ENCODE peak calls at places on chromosomes 5 and 9, in ten cellular contexts. One of them, this sample, is unnamed.

GRCh38 chr5:143217804-143218160 is 185.7 kb downstream of the NR3C1 start:
- DNase-seq in choroid plexus epithelial cell: no peak
- DNase-seq in breast epithelium: no peak
- DNase-seq in cardiac muscle cell: no peak
- DNase-seq in AG09309: no peak
- DNase-seq in type B pancreatic cell: no peak
- DNase-seq in A549: no peak
- DNase-seq in Calu3: no peak
- DNase-seq in kidney: no peak
- DNase-seq in NB4: peak
- DNase-seq in this sample: no peak

GRCh38 chr5:67901816-67902496 is 313.6 kb upstream of the PIK3R1 start:
- DNase-seq in choroid plexus epithelial cell: no peak
- DNase-seq in breast epithelium: no peak
- DNase-seq in cardiac muscle cell: no peak
- DNase-seq in AG09309: no peak
- DNase-seq in type B pancreatic cell: no peak
- DNase-seq in A549: no peak
- DNase-seq in Calu3: no peak
- DNase-seq in kidney: no peak
- DNase-seq in NB4: no peak
- DNase-seq in this sample: no peak

GRCh38 chr5:34716986-34717385 is 60.9 kb downstream of the RAI14 start:
- DNase-seq in choroid plexus epithelial cell: peak
- DNase-seq in breast epithelium: no peak
- DNase-seq in cardiac muscle cell: no peak
- DNase-seq in AG09309: no peak
- DNase-seq in type B pancreatic cell: no peak
- DNase-seq in A549: no peak
- DNase-seq in Calu3: no peak
- DNase-seq in kidney: no peak
- DNase-seq in NB4: no peak
- DNase-seq in this sample: no peak

GRCh38 chr5:35482167-35482755 is 135.4 kb upstream of the SPEF2 start:
- DNase-seq in choroid plexus epithelial cell: no peak
- DNase-seq in breast epithelium: no peak
- DNase-seq in cardiac muscle cell: no peak
- DNase-seq in AG09309: no peak
- DNase-seq in type B pancreatic cell: no peak
- DNase-seq in A549: no peak
- DNase-seq in Calu3: no peak
- DNase-seq in kidney: no peak
- DNase-seq in NB4: no peak
- DNase-seq in this sample: no peak

GRCh38 chr9:111148994-111149759 is 110.9 kb upstream of the LPAR1 start:
- DNase-seq in choroid plexus epithelial cell: peak
- DNase-seq in breast epithelium: no peak
- DNase-seq in cardiac muscle cell: no peak
- DNase-seq in AG09309: no peak
- DNase-seq in type B pancreatic cell: no peak
- DNase-seq in A549: peak
- DNase-seq in Calu3: no peak
- DNase-seq in kidney: no peak
- DNase-seq in NB4: peak
- DNase-seq in this sample: no peak

GRCh38 chr9:83714316-83714715 is 6.6 kb upstream of the UBQLN1 start:
- DNase-seq in choroid plexus epithelial cell: peak
- DNase-seq in breast epithelium: no peak
- DNase-seq in cardiac muscle cell: no peak
- DNase-seq in AG09309: no peak
- DNase-seq in type B pancreatic cell: no peak
- DNase-seq in A549: no peak
- DNase-seq in Calu3: no peak
- DNase-seq in kidney: no peak
- DNase-seq in NB4: peak
- DNase-seq in this sample: no peak

GRCh38 chr5:124580925-124581821 is 165.3 kb downstream of the ZNF608 start:
- DNase-seq in choroid plexus epithelial cell: peak
- DNase-seq in breast epithelium: no peak
- DNase-seq in cardiac muscle cell: peak
- DNase-seq in AG09309: no peak
- DNase-seq in type B pancreatic cell: peak
- DNase-seq in A549: no peak
- DNase-seq in Calu3: peak
- DNase-seq in kidney: no peak
- DNase-seq in NB4: no peak
- DNase-seq in this sample: peak

GRCh38 chr5:130528474-130528873 is 624.2 kb downstream of the CHSY3 start:
- DNase-seq in choroid plexus epithelial cell: peak
- DNase-seq in breast epithelium: no peak
- DNase-seq in cardiac muscle cell: no peak
- DNase-seq in AG09309: peak
- DNase-seq in type B pancreatic cell: no peak
- DNase-seq in A549: peak
- DNase-seq in Calu3: no peak
- DNase-seq in kidney: no peak
- DNase-seq in NB4: no peak
- DNase-seq in this sample: no peak

GRCh38 chr9:137685886-137686420 is 67.1 kb downstream of the EHMT1 start:
- DNase-seq in choroid plexus epithelial cell: no peak
- DNase-seq in breast epithelium: no peak
- DNase-seq in cardiac muscle cell: no peak
- DNase-seq in AG09309: no peak
- DNase-seq in type B pancreatic cell: no peak
- DNase-seq in A549: no peak
- DNase-seq in Calu3: no peak
- DNase-seq in kidney: no peak
- DNase-seq in NB4: no peak
- DNase-seq in this sample: no peak

GRCh38 chr5:61866930-61867329 is 439.1 kb upstream of the KIF2A start:
- DNase-seq in choroid plexus epithelial cell: peak
- DNase-seq in breast epithelium: no peak
- DNase-seq in cardiac muscle cell: no peak
- DNase-seq in AG09309: peak
- DNase-seq in type B pancreatic cell: no peak
- DNase-seq in A549: peak
- DNase-seq in Calu3: peak
- DNase-seq in kidney: no peak
- DNase-seq in NB4: peak
- DNase-seq in this sample: no peak

GRCh38 chr5:54242287-54242686 is 68.1 kb downstream of the ARL15 start:
- DNase-seq in choroid plexus epithelial cell: no peak
- DNase-seq in breast epithelium: no peak
- DNase-seq in cardiac muscle cell: no peak
- DNase-seq in AG09309: no peak
- DNase-seq in type B pancreatic cell: no peak
- DNase-seq in A549: no peak
- DNase-seq in Calu3: no peak
- DNase-seq in kidney: no peak
- DNase-seq in NB4: no peak
- DNase-seq in this sample: no peak

GRCh38 chr5:112691758-112692157 is 45.9 kb upstream of the APC start:
- DNase-seq in choroid plexus epithelial cell: peak
- DNase-seq in breast epithelium: no peak
- DNase-seq in cardiac muscle cell: no peak
- DNase-seq in AG09309: no peak
- DNase-seq in type B pancreatic cell: no peak
- DNase-seq in A549: peak
- DNase-seq in Calu3: peak
- DNase-seq in kidney: no peak
- DNase-seq in NB4: peak
- DNase-seq in this sample: no peak

GRCh38 chr9:123131258-123131657 is 97.8 kb downstream of the GPR21 start:
- DNase-seq in choroid plexus epithelial cell: peak
- DNase-seq in breast epithelium: no peak
- DNase-seq in cardiac muscle cell: peak
- DNase-seq in AG09309: peak
- DNase-seq in type B pancreatic cell: no peak
- DNase-seq in A549: no peak
- DNase-seq in Calu3: no peak
- DNase-seq in kidney: no peak
- DNase-seq in NB4: no peak
- DNase-seq in this sample: no peak

GRCh38 chr5:145752947-145753346 is 82.2 kb downstream of the PRELID2 start:
- DNase-seq in choroid plexus epithelial cell: peak
- DNase-seq in breast epithelium: no peak
- DNase-seq in cardiac muscle cell: no peak
- DNase-seq in AG09309: peak
- DNase-seq in type B pancreatic cell: no peak
- DNase-seq in A549: no peak
- DNase-seq in Calu3: no peak
- DNase-seq in kidney: no peak
- DNase-seq in NB4: no peak
- DNase-seq in this sample: no peak

DNA sequence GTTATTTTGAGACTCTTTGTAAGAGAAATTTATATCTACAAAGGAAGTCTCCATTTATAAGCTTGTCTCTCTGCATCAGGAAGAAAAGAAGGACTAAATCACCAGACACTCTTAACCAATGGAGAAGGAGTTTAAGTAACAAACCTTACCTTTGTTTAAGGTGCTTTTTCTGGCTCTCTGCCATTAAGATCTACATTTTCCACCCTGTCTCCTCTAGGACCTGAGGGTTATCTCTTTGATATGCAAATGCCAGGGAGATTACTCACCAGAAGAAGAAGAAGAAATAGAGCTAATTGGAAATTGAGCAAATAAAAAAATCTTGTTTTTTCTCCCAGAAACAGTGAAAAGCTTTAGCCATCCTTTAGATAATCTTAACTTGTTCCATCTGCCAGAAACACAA is 60.9 kb downstream of the CDKN2A start:
- DNase-seq in choroid plexus epithelial cell: no peak
- DNase-seq in breast epithelium: no peak
- DNase-seq in cardiac muscle cell: no peak
- DNase-seq in AG09309: no peak
- DNase-seq in type B pancreatic cell: no peak
- DNase-seq in A549: no peak
- DNase-seq in Calu3: no peak
- DNase-seq in kidney: no peak
- DNase-seq in NB4: no peak
- DNase-seq in this sample: no peak
- TF ChIP-seq CTCF in choroid plexus epithelial cell: no peak
- TF ChIP-seq CTCF in breast epithelium: no peak
- TF ChIP-seq CTCF in cardiac muscle cell: no peak
- TF ChIP-seq CTCF in AG09309: no peak
- TF ChIP-seq CTCF in type B pancreatic cell: no peak
- TF ChIP-seq CTCF in A549: no peak
- TF ChIP-seq CTCF in Calu3: no peak
- TF ChIP-seq CTCF in kidney: no peak
- TF ChIP-seq CTCF in NB4: no peak
- TF ChIP-seq CTCF in this sample: no peak

GRCh38 chr5:115169392-115170127 is at the start of gene TRIM36:
- DNase-seq in choroid plexus epithelial cell: peak
- DNase-seq in breast epithelium: peak
- DNase-seq in cardiac muscle cell: peak
- DNase-seq in AG09309: peak
- DNase-seq in type B pancreatic cell: peak
- DNase-seq in A549: peak
- DNase-seq in Calu3: peak
- DNase-seq in kidney: peak
- DNase-seq in NB4: peak
- DNase-seq in this sample: peak
- TF ChIP-seq CTCF in choroid plexus epithelial cell: peak
- TF ChIP-seq CTCF in breast epithelium: no peak
- TF ChIP-seq CTCF in cardiac muscle cell: peak
- TF ChIP-seq CTCF in AG09309: peak
- TF ChIP-seq CTCF in type B pancreatic cell: no peak
- TF ChIP-seq CTCF in A549: no peak
- TF ChIP-seq CTCF in Calu3: no peak
- TF ChIP-seq CTCF in kidney: peak
- TF ChIP-seq CTCF in NB4: no peak
- TF ChIP-seq CTCF in this sample: no peak

DNA sequence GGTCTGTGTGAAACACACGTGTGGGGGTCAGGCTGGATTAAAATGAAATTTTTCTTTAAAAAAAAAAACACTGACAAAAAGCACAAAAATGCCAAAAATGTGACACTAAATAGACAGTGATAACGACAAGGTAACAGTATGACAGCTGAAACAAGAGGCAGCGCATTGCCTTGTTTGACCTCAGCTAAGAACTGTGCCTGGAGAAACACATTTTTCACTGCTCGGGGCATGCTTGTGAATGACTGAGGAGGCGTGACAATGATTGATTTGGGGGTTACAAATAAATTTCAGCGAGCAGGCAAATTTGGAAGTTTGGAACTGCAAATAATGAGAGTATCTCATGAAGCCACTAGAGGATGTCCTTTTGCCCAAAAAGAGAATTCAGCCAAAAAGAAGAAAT is 44.2 kb upstream of the SPATA31C2 start:
- DNase-seq in choroid plexus epithelial cell: no peak
- DNase-seq in breast epithelium: no peak
- DNase-seq in cardiac muscle cell: no peak
- DNase-seq in AG09309: no peak
- DNase-seq in type B pancreatic cell: no peak
- DNase-seq in A549: no peak
- DNase-seq in Calu3: no peak
- DNase-seq in kidney: no peak
- DNase-seq in NB4: no peak
- DNase-seq in this sample: no peak
- TF ChIP-seq CTCF in choroid plexus epithelial cell: no peak
- TF ChIP-seq CTCF in breast epithelium: no peak
- TF ChIP-seq CTCF in cardiac muscle cell: no peak
- TF ChIP-seq CTCF in AG09309: peak
- TF ChIP-seq CTCF in type B pancreatic cell: no peak
- TF ChIP-seq CTCF in A549: no peak
- TF ChIP-seq CTCF in Calu3: no peak
- TF ChIP-seq CTCF in kidney: no peak
- TF ChIP-seq CTCF in NB4: no peak
- TF ChIP-seq CTCF in this sample: no peak

GRCh38 chr9:26245072-26245471 is 566.8 kb upstream of the TUSC1 start:
- DNase-seq in choroid plexus epithelial cell: no peak
- DNase-seq in breast epithelium: no peak
- DNase-seq in cardiac muscle cell: no peak
- DNase-seq in AG09309: no peak
- DNase-seq in type B pancreatic cell: no peak
- DNase-seq in A549: no peak
- DNase-seq in Calu3: no peak
- DNase-seq in kidney: no peak
- DNase-seq in NB4: no peak
- DNase-seq in this sample: no peak
- TF ChIP-seq CTCF in choroid plexus epithelial cell: no peak
- TF ChIP-seq CTCF in breast epithelium: no peak
- TF ChIP-seq CTCF in cardiac muscle cell: no peak
- TF ChIP-seq CTCF in AG09309: no peak
- TF ChIP-seq CTCF in type B pancreatic cell: no peak
- TF ChIP-seq CTCF in A549: no peak
- TF ChIP-seq CTCF in Calu3: no peak
- TF ChIP-seq CTCF in kidney: no peak
- TF ChIP-seq CTCF in NB4: no peak
- TF ChIP-seq CTCF in this sample: no peak

This sample was measured in mesothelial cell of epicardium.